ENCODE peak calls at places on chromosomes 3 and 15, in six cellular contexts. One of them, this sample, is unnamed.

GRCh38 chr15:48266029-48266428 is 59.9 kb downstream of the SLC12A1 start:
- DNase-seq in IMR-90: no peak
- DNase-seq in ovary: no peak
- DNase-seq in A549: no peak
- DNase-seq in prostate gland: no peak
- DNase-seq in heart left ventricle: no peak
- DNase-seq in this sample: no peak

GRCh38 chr3:146044046-146044445 is 116.9 kb downstream of the PLOD2 start:
- DNase-seq in IMR-90: no peak
- DNase-seq in ovary: no peak
- DNase-seq in A549: no peak
- DNase-seq in prostate gland: no peak
- DNase-seq in heart left ventricle: no peak
- DNase-seq in this sample: no peak

GRCh38 chr3:13494463-13495350 is 14.6 kb downstream of the HDAC11 start:
- DNase-seq in IMR-90: peak
- DNase-seq in ovary: no peak
- DNase-seq in A549: peak
- DNase-seq in prostate gland: no peak
- DNase-seq in heart left ventricle: peak
- DNase-seq in this sample: peak

GRCh38 chr3:34107669-34108068 is 309.2 kb downstream of the PDCD6IP start:
- DNase-seq in IMR-90: no peak
- DNase-seq in ovary: no peak
- DNase-seq in A549: no peak
- DNase-seq in prostate gland: no peak
- DNase-seq in heart left ventricle: no peak
- DNase-seq in this sample: no peak

GRCh38 chr15:92603743-92604470 is 51.7 kb downstream of the FAM174B start:
- DNase-seq in IMR-90: no peak
- DNase-seq in ovary: no peak
- DNase-seq in A549: no peak
- DNase-seq in prostate gland: no peak
- DNase-seq in heart left ventricle: no peak
- DNase-seq in this sample: no peak

GRCh38 chr3:882526-882925 is 210.3 kb upstream of the CNTN6 start:
- DNase-seq in IMR-90: no peak
- DNase-seq in ovary: no peak
- DNase-seq in A549: no peak
- DNase-seq in prostate gland: no peak
- DNase-seq in heart left ventricle: no peak
- DNase-seq in this sample: no peak

GRCh38 chr3:72191211-72191960 is 406.4 kb upstream of the PROK2 start:
- DNase-seq in IMR-90: no peak
- DNase-seq in ovary: no peak
- DNase-seq in A549: no peak
- DNase-seq in prostate gland: no peak
- DNase-seq in heart left ventricle: no peak
- DNase-seq in this sample: no peak

GRCh38 chr3:63462732-63463131 is 184.6 kb downstream of the SYNPR start:
- DNase-seq in IMR-90: no peak
- DNase-seq in ovary: no peak
- DNase-seq in A549: no peak
- DNase-seq in prostate gland: no peak
- DNase-seq in heart left ventricle: no peak
- DNase-seq in this sample: no peak

GRCh38 chr3:28949580-28949979 is 331.3 kb upstream of the RBMS3 start:
- DNase-seq in IMR-90: no peak
- DNase-seq in ovary: no peak
- DNase-seq in A549: no peak
- DNase-seq in prostate gland: no peak
- DNase-seq in heart left ventricle: no peak
- DNase-seq in this sample: no peak

GRCh38 chr3:101131767-101132166 is 138.5 kb upstream of the ABI3BP start:
- DNase-seq in IMR-90: no peak
- DNase-seq in ovary: no peak
- DNase-seq in A549: no peak
- DNase-seq in prostate gland: no peak
- DNase-seq in heart left ventricle: no peak
- DNase-seq in this sample: no peak

GRCh38 chr3:64160000-64160690 is 65.1 kb downstream of the PRICKLE2 start:
- DNase-seq in IMR-90: no peak
- DNase-seq in ovary: no peak
- DNase-seq in A549: no peak
- DNase-seq in prostate gland: no peak
- DNase-seq in heart left ventricle: no peak
- DNase-seq in this sample: no peak

GRCh38 chr3:71201939-71202338 is 381.6 kb downstream of the FOXP1 start:
- DNase-seq in IMR-90: peak
- DNase-seq in ovary: peak
- DNase-seq in A549: no peak
- DNase-seq in prostate gland: peak
- DNase-seq in heart left ventricle: peak
- DNase-seq in this sample: no peak

GRCh38 chr3:38582941-38583645 is 66.4 kb downstream of the SCN5A start:
- DNase-seq in IMR-90: no peak
- DNase-seq in ovary: no peak
- DNase-seq in A549: no peak
- DNase-seq in prostate gland: no peak
- DNase-seq in heart left ventricle: no peak
- DNase-seq in this sample: peak

GRCh38 chr15:82540055-82540983 is at the start of gene RPS17:
- DNase-seq in IMR-90: peak
- DNase-seq in ovary: peak
- DNase-seq in A549: peak
- DNase-seq in prostate gland: peak
- DNase-seq in heart left ventricle: peak
- DNase-seq in this sample: peak

GRCh38 chr3:61582287-61582686 is 20.9 kb downstream of the PTPRG start:
- DNase-seq in IMR-90: no peak
- DNase-seq in ovary: no peak
- DNase-seq in A549: no peak
- DNase-seq in prostate gland: no peak
- DNase-seq in heart left ventricle: no peak
- DNase-seq in this sample: no peak

GRCh38 chr3:62169871-62170660 is 203.3 kb downstream of the FEZF2 start:
- DNase-seq in IMR-90: peak
- DNase-seq in ovary: no peak
- DNase-seq in A549: no peak
- DNase-seq in prostate gland: no peak
- DNase-seq in heart left ventricle: no peak
- DNase-seq in this sample: no peak

GRCh38 chr3:103085465-103085864 is 650.6 kb downstream of the ZPLD1 start:
- DNase-seq in IMR-90: no peak
- DNase-seq in ovary: no peak
- DNase-seq in A549: no peak
- DNase-seq in prostate gland: no peak
- DNase-seq in heart left ventricle: no peak
- DNase-seq in this sample: no peak

GRCh38 chr3:178711753-178712152 is 175.5 kb downstream of the KCNMB2 start:
- DNase-seq in IMR-90: no peak
- DNase-seq in ovary: no peak
- DNase-seq in A549: no peak
- DNase-seq in prostate gland: no peak
- DNase-seq in heart left ventricle: no peak
- DNase-seq in this sample: no peak

GRCh38 chr3:113183748-113184661 is 27.4 kb upstream of the BOC start:
- DNase-seq in IMR-90: peak
- DNase-seq in ovary: no peak
- DNase-seq in A549: no peak
- DNase-seq in prostate gland: no peak
- DNase-seq in heart left ventricle: no peak
- DNase-seq in this sample: no peak

GRCh38 chr3:120567370-120568197 is 28.6 kb upstream of the NDUFB4 start:
- DNase-seq in IMR-90: peak
- DNase-seq in ovary: no peak
- DNase-seq in A549: no peak
- DNase-seq in prostate gland: no peak
- DNase-seq in heart left ventricle: no peak
- DNase-seq in this sample: no peak

GRCh38 chr3:141268281-141268680 is 36.7 kb downstream of the PXYLP1 start:
- DNase-seq in IMR-90: no peak
- DNase-seq in ovary: no peak
- DNase-seq in A549: no peak
- DNase-seq in prostate gland: no peak
- DNase-seq in heart left ventricle: no peak
- DNase-seq in this sample: no peak

GRCh38 chr15:100686021-100686724 is 83.8 kb downstream of the ASB7 start:
- DNase-seq in IMR-90: no peak
- DNase-seq in ovary: peak
- DNase-seq in A549: no peak
- DNase-seq in prostate gland: no peak
- DNase-seq in heart left ventricle: peak
- DNase-seq in this sample: no peak

GRCh38 chr3:115784739-115785571 is 161.6 kb downstream of the GAP43 start:
- DNase-seq in IMR-90: peak
- DNase-seq in ovary: no peak
- DNase-seq in A549: no peak
- DNase-seq in prostate gland: no peak
- DNase-seq in heart left ventricle: no peak
- DNase-seq in this sample: no peak

GRCh38 chr15:37679627-37680026 is 254.8 kb upstream of the TMCO5A start:
- DNase-seq in IMR-90: no peak
- DNase-seq in ovary: no peak
- DNase-seq in A549: no peak
- DNase-seq in prostate gland: no peak
- DNase-seq in heart left ventricle: no peak
- DNase-seq in this sample: no peak

GRCh38 chr3:143786229-143787199 is 61.8 kb downstream of the SLC9A9 start:
- DNase-seq in IMR-90: peak
- DNase-seq in ovary: peak
- DNase-seq in A549: no peak
- DNase-seq in prostate gland: peak
- DNase-seq in heart left ventricle: peak
- DNase-seq in this sample: no peak

DNA sequence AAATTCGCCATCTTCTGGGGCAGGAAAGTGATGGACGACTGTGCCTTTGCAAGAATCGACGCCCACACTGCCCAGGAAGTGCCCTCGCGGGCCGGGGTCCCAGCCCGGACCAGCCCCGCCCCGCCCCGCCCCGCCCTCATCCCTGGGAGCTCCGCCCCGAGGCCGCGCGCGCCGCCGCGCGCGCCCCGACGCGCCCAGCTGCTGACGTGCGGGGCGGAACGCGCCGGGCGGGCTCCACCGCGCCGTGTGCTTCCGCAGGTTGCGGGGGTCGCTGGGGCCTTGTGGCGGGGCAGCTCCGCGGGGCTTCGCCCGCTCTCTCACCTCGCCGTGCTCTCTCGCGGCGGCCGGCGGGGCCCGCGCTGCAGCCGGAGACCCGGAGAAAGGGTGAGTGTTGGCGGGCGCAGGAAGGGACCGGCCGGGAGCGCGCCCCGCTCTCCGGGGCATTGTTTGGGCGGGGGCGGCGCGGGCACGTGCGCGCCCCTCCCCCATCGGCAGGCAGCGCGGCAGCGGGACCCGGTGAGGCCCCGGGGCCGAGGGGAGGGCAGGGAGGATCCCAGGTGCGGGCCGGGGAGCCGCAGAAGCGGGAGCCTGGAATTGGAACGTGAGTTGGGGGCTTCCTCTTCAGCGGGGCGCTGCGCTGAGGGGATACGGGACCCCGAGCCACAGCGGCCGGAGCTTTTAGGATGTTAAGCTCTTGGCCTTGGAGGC is at the start of gene YEATS2:
- DNase-seq in IMR-90: peak
- DNase-seq in ovary: peak
- DNase-seq in A549: peak
- DNase-seq in prostate gland: peak
- DNase-seq in heart left ventricle: peak
- DNase-seq in this sample: peak
- TF ChIP-seq POLR2A in IMR-90: peak
- TF ChIP-seq POLR2A in ovary: peak
- TF ChIP-seq POLR2A in A549: peak
- TF ChIP-seq POLR2A in prostate gland: peak
- TF ChIP-seq POLR2A in heart left ventricle: no peak
- TF ChIP-seq POLR2A in this sample: no peak

GRCh38 chr15:39731266-39731665 is 51.4 kb downstream of the FSIP1 start:
- DNase-seq in IMR-90: no peak
- DNase-seq in ovary: no peak
- DNase-seq in A549: no peak
- DNase-seq in prostate gland: no peak
- DNase-seq in heart left ventricle: no peak
- DNase-seq in this sample: no peak
- H3K4me3 ChIP-seq in IMR-90: no peak
- H3K4me3 ChIP-seq in ovary: no peak
- H3K4me3 ChIP-seq in A549: no peak
- H3K4me3 ChIP-seq in prostate gland: no peak
- H3K4me3 ChIP-seq in heart left ventricle: no peak
- H3K4me3 ChIP-seq in this sample: no peak

DNA sequence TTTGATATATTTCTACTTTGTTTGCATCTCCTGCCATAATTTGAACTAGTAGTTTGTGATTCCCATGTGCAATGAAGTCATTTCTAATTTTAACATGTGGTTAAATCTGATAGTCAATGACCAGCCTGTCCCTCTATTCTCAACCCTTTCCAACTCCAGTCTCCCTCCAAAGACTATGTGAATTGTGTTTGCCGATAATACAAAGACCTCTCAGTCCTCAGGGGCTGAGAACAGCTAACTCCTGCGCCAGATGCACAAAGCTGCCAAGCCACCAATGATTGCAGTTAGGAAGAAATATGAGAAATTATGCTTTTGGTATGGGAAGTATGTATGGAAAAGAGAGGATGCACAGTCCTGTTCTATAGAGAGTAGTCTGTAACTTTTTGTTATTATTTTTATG is 54.0 kb downstream of the KCNH8 start:
- DNase-seq in IMR-90: no peak
- DNase-seq in ovary: no peak
- DNase-seq in A549: no peak
- DNase-seq in prostate gland: no peak
- DNase-seq in heart left ventricle: no peak
- DNase-seq in this sample: no peak
- TF ChIP-seq CTCF in IMR-90: no peak
- TF ChIP-seq CTCF in ovary: no peak
- TF ChIP-seq CTCF in A549: no peak
- TF ChIP-seq CTCF in prostate gland: no peak
- TF ChIP-seq CTCF in heart left ventricle: no peak
- TF ChIP-seq CTCF in this sample: no peak

DNA sequence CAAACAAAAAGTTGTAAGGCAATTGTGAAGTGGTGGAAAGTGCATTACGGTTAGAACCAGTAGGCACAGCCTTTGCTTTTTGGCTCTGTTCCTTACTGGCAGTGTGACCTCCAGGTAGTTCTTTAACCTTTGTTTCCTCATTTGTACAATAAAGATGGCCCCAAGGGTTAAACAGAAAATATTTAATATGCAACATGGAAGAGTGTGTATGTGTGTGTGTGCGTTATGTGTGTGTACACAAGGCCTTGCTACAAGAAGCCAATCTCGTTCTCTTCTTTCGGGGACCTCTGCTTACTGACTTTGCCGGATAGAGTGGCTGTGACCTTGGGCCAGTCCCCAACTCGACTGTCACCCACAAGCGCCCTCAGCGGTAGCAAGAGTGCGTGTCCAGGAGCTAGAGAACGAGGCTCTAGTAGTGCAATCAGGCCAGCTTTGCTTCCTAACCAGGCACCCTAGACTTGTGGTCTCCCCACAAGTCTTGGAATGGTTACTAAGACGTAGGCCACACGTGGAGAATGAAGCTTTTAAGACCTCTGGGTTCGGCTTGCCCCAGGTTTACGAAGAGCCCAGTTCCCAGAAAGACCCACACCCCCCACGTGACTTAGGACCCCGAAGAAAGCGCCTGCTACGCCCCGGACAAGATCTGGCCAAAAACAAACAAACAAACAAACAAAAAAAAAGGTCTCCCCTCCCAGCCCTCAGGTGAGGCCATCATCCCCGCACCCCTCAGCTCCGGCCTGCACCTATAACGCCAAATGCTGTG is 593 bp downstream of the CIAO2A start:
- DNase-seq in IMR-90: peak
- DNase-seq in ovary: peak
- DNase-seq in A549: peak
- DNase-seq in prostate gland: peak
- DNase-seq in heart left ventricle: peak
- DNase-seq in this sample: peak
- TF ChIP-seq POLR2A in IMR-90: no peak
- TF ChIP-seq POLR2A in ovary: no peak
- TF ChIP-seq POLR2A in A549: no peak
- TF ChIP-seq POLR2A in prostate gland: no peak
- TF ChIP-seq POLR2A in heart left ventricle: no peak
- TF ChIP-seq POLR2A in this sample: no peak